ENCODE peak calls at places on chromosomes 2 and 18, in six cellular contexts. R is IMR-90, Y is H9, M is H1, T is mesendoderm, O is trophoblast cell. J is an unnamed sample.

GRCh38 chr18:30987479-30988241 is 54.9 kb downstream of the DSC3 start:
- DNase-seq in O (peak), R (no peak), Y (no peak), M (no peak), T (no peak), J (no peak)

GRCh38 chr2:196059491-196059960 is 9.1 kb downstream of the DNAH7 start:
- DNase-seq in R (no peak), T (peak), Y (peak), M (no peak), O (peak), J (no peak)

GRCh38 chr18:33875029-33875428 is 297.0 kb downstream of the ASXL3 start:
- DNase-seq in M (no peak), Y (no peak), R (no peak), T (no peak), O (no peak), J (no peak)

GRCh38 chr2:141142025-141142424 is 988.8 kb downstream of the LRP1B start:
- DNase-seq in T (no peak), Y (no peak), M (no peak), O (no peak), R (no peak), J (no peak)

GRCh38 chr18:3454365-3455089 is 4.6 kb downstream of the TGIF1 start:
- DNase-seq in M (no peak), R (peak), Y (peak), T (peak), O (peak), J (peak)

GRCh38 chr2:204900487-204900886 is 355.2 kb downstream of the PARD3B start:
- DNase-seq in M (no peak), R (no peak), Y (no peak), O (peak), T (no peak), J (no peak)

GRCh38 chr18:75548353-75548752 is 120.8 kb upstream of the SMIM21 start:
- DNase-seq in M (no peak), Y (peak), T (peak), R (no peak), O (no peak), J (peak)

GRCh38 chr2:130864830-130865229 is 28.1 kb downstream of the ARHGEF4 start:
- DNase-seq in R (peak), O (peak), T (no peak), Y (peak), M (no peak), J (no peak)

GRCh38 chr2:144511945-144512344 is 8.0 kb downstream of the ZEB2 start:
- DNase-seq in T (no peak), O (no peak), Y (no peak), M (no peak), R (no peak), J (no peak)

DNA sequence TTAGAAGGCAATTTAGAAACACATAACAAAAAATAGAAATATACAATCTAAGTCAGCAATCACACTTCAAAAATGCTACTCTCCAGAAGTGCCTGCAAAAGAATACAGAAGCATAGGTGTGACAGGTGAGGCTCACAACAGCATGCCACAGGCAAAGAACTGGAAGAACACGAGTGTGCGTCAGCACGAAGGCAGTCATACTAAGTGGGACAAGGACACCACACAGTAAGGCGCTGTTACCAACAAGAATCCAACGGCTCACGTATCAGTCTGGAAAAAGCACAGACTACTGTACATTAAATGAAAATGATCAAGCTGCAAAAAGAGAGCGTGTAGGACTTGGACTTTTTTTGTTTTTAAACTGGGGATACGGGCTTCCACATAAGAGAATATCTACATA is 18.7 kb downstream of the HDLBP start:
- DNase-seq in T (no peak), O (peak), R (no peak), Y (no peak), M (no peak), J (no peak)
- H3K23ac ChIP-seq in T (no peak), O (no peak), R (no peak), Y (no peak), M (no peak), J (no peak)

GRCh38 chr18:37567994-37568359 is 2.4 kb upstream of the CELF4 start:
- DNase-seq in T (no peak), R (no peak), M (no peak), O (no peak), Y (peak), J (no peak)
- H3K23ac ChIP-seq in T (peak), R (no peak), M (no peak), O (no peak), Y (no peak), J (no peak)

DNA sequence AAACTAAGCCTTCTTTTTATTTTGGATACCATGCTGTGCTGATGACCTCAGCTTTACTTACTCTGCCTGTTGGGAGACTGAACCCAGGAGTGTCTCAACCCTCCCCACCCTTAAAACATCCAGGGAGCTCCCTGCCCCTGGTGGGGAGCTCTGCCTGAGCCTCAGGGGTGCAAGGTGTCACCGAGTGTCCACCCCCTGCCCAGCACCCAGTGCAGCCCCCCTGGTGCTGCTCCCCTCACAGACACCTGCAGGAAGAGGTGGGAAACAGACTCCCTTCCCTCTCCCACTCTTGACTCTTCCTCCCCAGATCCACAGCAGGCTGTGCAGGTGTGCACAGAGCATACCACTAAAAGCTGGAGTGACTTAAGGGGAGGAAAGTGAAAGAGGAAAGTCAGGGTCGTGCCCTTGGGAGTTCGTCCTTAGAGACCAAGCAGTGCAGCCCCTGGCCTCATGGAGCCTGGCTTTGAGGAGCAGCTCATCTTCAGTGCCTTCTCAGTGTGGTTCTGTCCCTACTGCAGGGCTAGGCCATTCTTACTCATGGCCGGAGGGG is 51.3 kb downstream of the MYO7B start:
- DNase-seq in R (no peak), O (no peak), M (no peak), T (no peak), Y (no peak), J (no peak)
- H3K23ac ChIP-seq in R (no peak), O (no peak), M (no peak), T (no peak), Y (no peak), J (no peak)

DNA sequence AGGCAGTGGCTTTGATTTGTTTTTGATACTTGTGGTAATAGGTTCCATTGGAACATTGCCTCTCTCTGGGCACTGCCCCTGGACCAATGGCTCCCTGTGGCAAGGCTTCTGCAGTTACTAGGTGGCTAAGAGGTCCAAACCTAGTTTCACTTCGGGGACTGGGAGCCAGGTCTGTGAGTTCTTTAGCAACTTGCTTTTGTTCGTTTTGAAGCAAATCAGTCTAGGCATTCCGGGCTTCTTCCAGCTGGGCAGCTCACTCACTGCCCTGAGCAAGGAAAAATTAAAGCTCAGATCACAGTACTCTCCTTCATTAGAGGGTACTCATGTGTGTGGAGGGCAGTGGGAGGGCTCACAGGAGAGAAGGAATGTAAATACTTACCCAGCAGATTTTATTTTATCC is 80.2 kb downstream of the SPP2 start:
- DNase-seq in Y (no peak), O (no peak), R (no peak), T (no peak), M (no peak), J (no peak)
- H3K23ac ChIP-seq in Y (no peak), O (no peak), R (no peak), T (no peak), M (no peak), J (no peak)

GRCh38 chr2:152100961-152101360 is 2.1 kb upstream of the CACNB4 start:
- DNase-seq in T (no peak), R (no peak), Y (no peak), M (no peak), O (no peak), J (no peak)

GRCh38 chr2:152099655-152100050 is 809 bp upstream of the CACNB4 start:
- DNase-seq in O (no peak), Y (no peak), T (no peak), R (no peak), M (no peak), J (no peak)

GRCh38 chr2:152097291-152098032 is 1.4 kb downstream of the CACNB4 start:
- DNase-seq in M (no peak), Y (no peak), T (peak), R (peak), O (peak), J (peak)

GRCh38 chr2:152098033-152098797 is 629 bp downstream of the CACNB4 start:
- DNase-seq in O (peak), R (no peak), Y (peak), M (no peak), T (peak), J (peak)

DNA sequence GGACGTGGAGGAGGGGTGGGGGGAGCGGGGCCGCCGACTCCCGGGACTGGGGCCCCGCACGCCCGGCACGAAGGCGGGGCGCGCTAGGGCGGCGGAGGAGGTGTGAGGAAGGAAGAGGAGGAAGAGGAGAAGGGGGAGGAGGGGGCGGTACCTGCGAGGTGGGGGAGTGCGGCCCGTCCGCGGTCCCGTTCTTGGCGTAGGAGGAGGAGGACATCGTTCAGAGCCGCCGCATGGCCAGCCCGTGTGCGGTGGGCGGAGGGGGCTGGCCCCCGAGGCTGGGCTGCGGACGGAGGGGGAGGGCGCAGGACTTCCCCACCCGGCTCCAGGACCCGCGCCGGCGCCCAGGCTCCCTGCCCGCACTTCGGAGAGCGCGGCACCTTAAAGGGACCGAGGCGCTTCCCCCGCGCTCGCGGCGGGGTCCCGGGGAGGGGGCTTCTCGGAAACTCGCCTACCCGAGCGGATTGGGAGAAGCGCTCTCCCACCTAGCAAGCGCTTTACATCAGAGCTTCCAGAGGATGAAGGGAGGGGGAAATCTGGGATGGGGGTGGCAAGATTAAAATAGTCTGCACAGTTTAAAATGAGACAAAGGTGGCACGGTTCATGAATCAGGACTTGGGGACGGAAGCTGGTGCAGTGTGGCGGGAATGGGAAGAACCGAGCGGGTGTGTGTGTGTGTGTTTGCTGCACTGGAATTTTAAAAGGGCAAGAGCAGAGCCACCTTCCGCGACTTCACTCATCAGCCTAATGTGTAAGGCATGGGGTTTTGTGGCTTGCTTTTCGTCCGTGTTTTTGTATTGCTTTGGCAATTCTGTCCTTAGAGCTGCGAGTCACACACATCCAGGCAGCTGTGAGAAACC is at the start of gene CACNB4:
- DNase-seq in R (no peak), Y (peak), O (no peak), T (peak), M (peak), J (peak)
- H3K23ac ChIP-seq in R (peak), Y (no peak), O (no peak), T (no peak), M (no peak), J (peak)

J was measured in neuronal stem cell.